ENCODE peak calls at places on chromosome 5, in four cellular contexts. C is tibial artery, T is fibroblast of lung, U is heart left ventricle. H is an unnamed sample.

GRCh38 chr5:150278046-150278760 is 11.4 kb downstream of the CAMK2A start:
- DNase-seq in C (no peak), T (no peak), U (no peak), H (peak)

GRCh38 chr5:126970517-126971017 is 59.8 kb downstream of the MARCHF3 start:
- DNase-seq in C (no peak), T (peak), U (peak), H (peak)

GRCh38 chr5:159525117-159525516 is 194.8 kb upstream of the IL12B start:
- DNase-seq in C (no peak), T (peak), U (no peak), H (peak)

GRCh38 chr5:177472460-177473441 is 683 bp downstream of the DBN1 start:
- DNase-seq in C (peak), T (no peak), U (no peak), H (no peak)

GRCh38 chr5:96024683-96025475 is 63.2 kb upstream of the ELL2 start:
- DNase-seq in C (no peak), T (no peak), U (no peak), H (no peak)

GRCh38 chr5:52776116-52776515 is 11.6 kb upstream of the ITGA1 start:
- DNase-seq in C (no peak), T (no peak), U (no peak), H (no peak)

GRCh38 chr5:21810737-21811316 is 1042.3 kb downstream of the CDH12 start:
- DNase-seq in C (no peak), T (peak), U (no peak), H (peak)

GRCh38 chr5:173456751-173457171 is 128.5 kb upstream of the STC2 start:
- DNase-seq in C (no peak), T (peak), U (no peak), H (peak)

GRCh38 chr5:154197801-154198461 is 7.4 kb downstream of the GALNT10 start:
- DNase-seq in C (no peak), T (no peak), U (no peak), H (peak)

GRCh38 chr5:154421868-154422267 is 23.9 kb upstream of the SAP30L start:
- DNase-seq in C (no peak), T (peak), U (no peak), H (peak)

GRCh38 chr5:91898865-91899264 is 515.7 kb upstream of the ARRDC3 start:
- DNase-seq in C (no peak), T (no peak), U (no peak), H (no peak)

GRCh38 chr5:37580106-37580505 is 201.0 kb downstream of the WDR70 start:
- DNase-seq in C (no peak), T (no peak), U (no peak), H (no peak)

GRCh38 chr5:80797428-80798024 is 142.7 kb upstream of the DHFR start:
- DNase-seq in C (no peak), T (no peak), U (no peak), H (no peak)

GRCh38 chr5:65356274-65356673 is 125.4 kb downstream of the ADAMTS6 start:
- DNase-seq in C (no peak), T (no peak), U (no peak), H (peak)

GRCh38 chr5:82163459-82164108 is 114.6 kb downstream of the RPS23 start:
- DNase-seq in C (no peak), T (peak), U (no peak), H (peak)

GRCh38 chr5:23419115-23419514 is 88.3 kb upstream of the PRDM9 start:
- DNase-seq in C (no peak), T (no peak), U (no peak), H (no peak)

GRCh38 chr5:170306381-170306790 is 8.8 kb upstream of the LCP2 start:
- DNase-seq in C (peak), T (peak), U (peak), H (peak)

GRCh38 chr5:149419532-149420485 is 40.7 kb upstream of the IL17B start:
- DNase-seq in C (no peak), T (peak), U (peak), H (no peak)

GRCh38 chr5:144386315-144386714 is 215.6 kb downstream of the KCTD16 start:
- DNase-seq in C (no peak), T (no peak), U (no peak), H (no peak)

GRCh38 chr5:55850839-55851674 is at the start of gene IL31RA:
- DNase-seq in C (no peak), T (peak), U (no peak), H (peak)

GRCh38 chr5:98969400-98969799 is 40.6 kb upstream of the CHD1 start:
- DNase-seq in C (no peak), T (no peak), U (no peak), H (no peak)

GRCh38 chr5:167049771-167050567 is 1241.5 kb upstream of the WWC1 start:
- DNase-seq in C (no peak), T (no peak), U (no peak), H (no peak)

GRCh38 chr5:135024956-135025729 is 8.9 kb downstream of the PITX1 start:
- DNase-seq in C (peak), T (no peak), U (peak), H (no peak)

GRCh38 chr5:144504929-144505578 is 334.4 kb downstream of the KCTD16 start:
- DNase-seq in C (no peak), T (no peak), U (no peak), H (no peak)

GRCh38 chr5:62312036-62312435 is 6.0 kb downstream of the KIF2A start:
- DNase-seq in C (no peak), T (peak), U (no peak), H (peak)

GRCh38 chr5:112691758-112692157 is 45.9 kb upstream of the APC start:
- DNase-seq in C (no peak), T (peak), U (no peak), H (peak)

GRCh38 chr5:140926211-140926902 is at the start of gene PCDHAC1:
- DNase-seq in C (peak), T (peak), U (peak), H (peak)

GRCh38 chr5:137565450-137565849 is 66.3 kb upstream of the SPOCK1 start:
- DNase-seq in C (no peak), T (no peak), U (no peak), H (peak)
- H3K4me3 ChIP-seq in C (no peak), T (no peak), U (no peak), H (no peak)

DNA sequence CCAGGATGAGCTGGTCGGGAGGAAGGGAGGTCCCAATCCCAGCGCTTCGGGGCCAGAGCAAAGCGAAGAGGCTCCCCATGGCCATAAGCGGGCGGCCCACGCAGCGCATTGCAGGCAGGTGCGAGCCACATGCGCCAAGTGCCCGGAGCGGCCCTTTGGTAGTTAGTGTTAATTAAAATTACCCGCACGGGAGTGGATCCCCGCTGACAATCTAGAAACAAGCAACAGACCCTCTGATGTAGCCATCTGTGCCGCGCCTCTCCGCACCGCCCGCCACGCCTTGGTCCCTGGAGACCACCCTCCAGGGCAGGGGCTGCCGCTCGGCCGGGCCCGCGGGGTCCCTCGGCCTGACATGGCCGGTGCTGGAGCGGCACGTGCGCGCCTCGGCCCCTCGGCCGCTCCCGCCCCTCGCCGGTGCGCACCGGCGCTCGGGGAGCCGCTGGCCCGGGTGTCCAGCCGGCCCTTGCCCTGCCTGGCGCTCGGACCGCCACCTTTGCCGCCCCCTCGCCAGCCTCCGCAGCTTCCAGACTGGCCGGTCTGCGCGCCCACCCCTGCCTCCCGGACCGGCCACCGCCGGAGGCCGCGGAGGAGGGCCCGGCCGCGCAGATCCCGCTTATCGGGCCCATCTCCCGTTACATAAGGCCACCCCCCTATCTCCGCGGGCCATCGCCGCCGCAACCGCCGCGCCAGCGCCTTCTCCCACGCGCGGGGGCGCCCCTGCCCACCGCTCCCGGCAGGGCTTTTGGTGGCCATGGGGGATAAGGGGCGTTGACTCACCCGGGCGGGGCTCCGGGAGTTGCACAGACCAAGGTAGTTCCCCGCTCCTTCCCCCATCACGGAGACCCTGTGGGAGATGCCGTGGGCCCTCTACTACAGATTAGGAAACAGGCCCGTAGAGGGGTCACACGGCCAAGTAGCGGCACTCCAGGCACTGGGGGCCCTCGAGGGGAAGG is 1.9 kb upstream of the IL13 start:
- DNase-seq in C (no peak), T (peak), U (no peak), H (no peak)
- TF ChIP-seq CTCF in C (peak), T (no peak), U (no peak), H (no peak)

GRCh38 chr5:36571643-36572042 is 34.8 kb upstream of the SLC1A3 start:
- DNase-seq in C (no peak), T (no peak), U (no peak), H (no peak)
- H3K4me3 ChIP-seq in C (no peak), T (no peak), U (no peak), H (no peak)

DNA sequence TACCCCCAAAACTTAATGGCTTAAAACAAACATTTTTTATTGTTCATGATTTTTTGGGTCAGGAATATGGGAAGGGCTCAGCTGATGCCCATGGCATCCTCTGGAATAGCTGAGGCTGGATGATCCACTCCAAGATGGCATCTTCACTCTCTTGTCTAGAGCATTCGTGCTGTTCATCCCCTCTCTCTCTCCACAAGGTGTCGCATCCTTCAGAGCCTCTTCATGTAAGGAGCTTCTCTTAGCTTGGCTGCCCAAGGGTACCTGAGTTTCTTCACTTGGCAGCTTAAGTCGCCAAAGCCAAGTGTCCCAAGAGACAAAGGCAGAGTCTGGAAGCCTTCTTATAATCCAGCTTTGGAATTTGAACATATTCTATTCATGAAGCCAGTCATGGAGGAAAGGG is 294.7 kb downstream of the CHSY3 start:
- DNase-seq in C (no peak), T (peak), U (no peak), H (peak)
- TF ChIP-seq CTCF in C (no peak), T (no peak), U (no peak), H (peak)

DNA sequence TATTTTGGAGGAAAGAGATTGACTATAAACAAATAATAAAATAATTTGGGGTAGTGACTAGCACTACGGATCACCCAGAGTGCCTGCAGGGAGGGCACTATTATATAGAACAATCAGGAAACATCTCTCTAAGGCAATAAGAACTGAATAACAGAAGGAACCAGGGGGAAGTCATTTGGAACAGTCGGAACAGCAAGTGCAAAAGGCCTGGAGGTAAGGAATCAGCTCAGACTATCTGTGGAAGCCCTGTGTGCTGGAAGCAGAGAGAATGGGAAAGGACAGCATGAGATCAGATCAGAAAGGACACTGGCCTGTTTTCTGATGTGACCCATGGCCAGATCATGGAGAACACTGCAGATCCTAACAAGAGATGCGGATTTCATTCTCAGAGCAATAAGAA is 357.6 kb downstream of the EFNA5 start:
- DNase-seq in C (no peak), T (no peak), U (no peak), H (no peak)
- H3K4me3 ChIP-seq in C (no peak), T (no peak), U (no peak), H (no peak)

GRCh38 chr5:38780950-38781349 is 64.9 kb upstream of the OSMR start:
- DNase-seq in C (peak), T (peak), U (peak), H (peak)
- TF ChIP-seq CTCF in C (no peak), T (peak), U (peak), H (peak)

DNA sequence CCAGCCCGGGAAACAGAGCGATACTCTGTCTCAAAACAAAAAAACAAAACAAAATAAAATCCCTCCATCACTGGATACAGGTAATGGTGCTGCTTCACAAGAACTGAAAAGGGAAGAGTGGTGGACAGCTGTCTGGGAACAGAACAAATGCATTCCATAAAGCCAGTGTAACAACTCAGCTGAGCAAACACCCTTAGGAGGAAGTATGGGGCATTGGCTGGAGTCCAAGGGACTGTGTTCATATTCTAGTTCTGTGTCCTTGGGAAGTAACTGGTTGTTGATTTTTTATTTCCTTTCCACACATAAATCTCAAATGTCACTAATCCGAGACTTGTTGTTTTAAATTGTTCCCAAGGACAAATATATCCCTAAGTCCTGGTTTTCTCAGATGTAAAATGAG is 38.3 kb downstream of the HTR1A start:
- DNase-seq in C (no peak), T (no peak), U (no peak), H (no peak)
- H3K4me3 ChIP-seq in C (no peak), T (no peak), U (no peak), H (no peak)

GRCh38 chr5:168238422-168238821 is 53.0 kb upstream of the WWC1 start:
- DNase-seq in C (no peak), T (no peak), U (no peak), H (no peak)
- TF ChIP-seq CTCF in C (no peak), T (no peak), U (no peak), H (no peak)

GRCh38 chr5:139675825-139676224 is 27.7 kb downstream of the CXXC5 start:
- DNase-seq in C (no peak), T (no peak), U (no peak), H (no peak)
- H3K4me3 ChIP-seq in C (no peak), T (no peak), U (no peak), H (no peak)